ENCODE peak calls at places on chromosomes 6 and 20, in seven cellular contexts. F is H9, J is left ventricle myocardium inferior, P is testis, C is adrenal gland, D is coronary artery, V is hepatocyte. N is an unnamed sample.

GRCh38 chr6:157228421-157229218 is 94.7 kb downstream of the TMEM242 start:
- DNase-seq in J (no peak), C (no peak), V (no peak), D (no peak), P (no peak), F (no peak), N (no peak)

GRCh38 chr20:41174782-41175181 is 37.4 kb downstream of the PLCG1 start:
- DNase-seq in C (peak; percentile 12), V (no peak), F (peak; percentile 8), D (peak; percentile 74), J (peak; percentile 53), P (peak; percentile 44), N (no peak)

GRCh38 chr20:61436268-61436667 is 184.2 kb downstream of the CDH4 start:
- DNase-seq in C (no peak), P (no peak), F (no peak), V (no peak), J (no peak), D (no peak), N (no peak)

GRCh38 chr6:36848658-36849441 is 9.6 kb upstream of the CPNE5 start:
- DNase-seq in V (peak; percentile 83), F (peak; percentile 84), P (peak; percentile 94), C (no peak), J (peak; percentile 77), D (no peak), N (no peak)

GRCh38 chr6:82205793-82206425 is 41.6 kb downstream of the IBTK start:
- DNase-seq in F (no peak), C (no peak), D (no peak), P (no peak), J (no peak), V (peak; percentile 38), N (no peak)

GRCh38 chr6:151275121-151275520 is 35.4 kb downstream of the AKAP12 start:
- DNase-seq in J (no peak), D (no peak), P (no peak), F (no peak), V (no peak), C (no peak), N (no peak)

GRCh38 chr20:57425150-57426013 is 34.2 kb downstream of the RBM38 start:
- DNase-seq in D (no peak), F (peak; percentile 58), J (no peak), V (no peak), C (no peak), P (no peak), N (no peak)

GRCh38 chr6:6686748-6687601 is 98.5 kb downstream of the LY86 start:
- DNase-seq in V (peak; percentile 95), D (no peak), P (peak; percentile 91), J (peak; percentile 94), C (peak; percentile 99), F (peak; percentile 99), N (no peak)

GRCh38 chr6:40719671-40720374 is 132.7 kb upstream of the LRFN2 start:
- DNase-seq in F (peak; percentile 55), P (no peak), D (no peak), C (no peak), J (no peak), V (peak; percentile 55), N (no peak)

GRCh38 chr6:15268130-15268908 is 22.4 kb downstream of the JARID2 start:
- DNase-seq in P (no peak), V (no peak), C (no peak), D (no peak), J (no peak), F (peak; percentile 82), N (no peak)

GRCh38 chr6:92024071-92024470 is 1395.3 kb downstream of the EPHA7 start:
- DNase-seq in C (no peak), V (no peak), F (no peak), J (no peak), P (no peak), D (no peak), N (no peak)

GRCh38 chr6:98769546-98769945 is 64.8 kb upstream of the POU3F2 start:
- DNase-seq in V (peak; percentile 30), P (no peak), J (no peak), C (no peak), D (no peak), F (peak; percentile 46), N (no peak)

GRCh38 chr6:95670011-95670463 is 92.7 kb downstream of the MANEA start:
- DNase-seq in J (no peak), F (no peak), C (no peak), P (no peak), V (no peak), D (no peak), N (no peak)

GRCh38 chr6:20286968-20287565 is 74.8 kb upstream of the MBOAT1 start:
- DNase-seq in D (no peak), P (no peak), F (no peak), V (no peak), J (no peak), C (no peak), N (no peak)

GRCh38 chr6:49668083-49668511 is 31.5 kb upstream of the RHAG start:
- DNase-seq in P (no peak), C (no peak), V (peak; percentile 5), D (no peak), J (no peak), F (no peak), N (no peak)

GRCh38 chr6:38169826-38170526 is 350.4 kb downstream of the ZFAND3 start:
- DNase-seq in D (no peak), J (no peak), P (no peak), V (no peak), C (no peak), F (peak; percentile 71), N (no peak)

GRCh38 chr20:9025643-9026042 is 43.2 kb upstream of the PLCB4 start:
- DNase-seq in C (no peak), J (no peak), P (no peak), D (no peak), V (no peak), F (no peak), N (no peak)
- H3K27ac ChIP-seq in C (no peak overlapping the region), J (no peak overlapping the region), P (no peak overlapping the region), D (no peak overlapping the region), V (no peak overlapping the region), F (no peak overlapping the region), N (no peak overlapping the region)

GRCh38 chr6:158481612-158482473 is 78.0 kb upstream of the TMEM181 start:
- DNase-seq in D (no peak), V (no peak), P (no peak), J (no peak), F (no peak), C (no peak), N (no peak)
- H3K27ac ChIP-seq in D (no peak overlapping the region), V (no peak overlapping the region), P (no peak overlapping the region), J (no peak overlapping the region), F (no peak overlapping the region), C (no peak overlapping the region), N (no peak overlapping the region)

GRCh38 chr6:90484392-90484791 is 102.5 kb downstream of the MAP3K7 start:
- DNase-seq in P (no peak), D (no peak), J (no peak), F (no peak), C (no peak), V (no peak), N (no peak)

GRCh38 chr6:90483116-90483839 is 103.6 kb downstream of the MAP3K7 start:
- DNase-seq in P (no peak), J (no peak), C (no peak), F (no peak), V (no peak), D (no peak), N (no peak)

GRCh38 chr6:90483956-90484355 is 102.9 kb downstream of the MAP3K7 start:
- DNase-seq in V (no peak), J (no peak), P (no peak), C (no peak), F (no peak), D (no peak), N (no peak)

GRCh38 chr6:90484903-90485302 is 102.0 kb downstream of the MAP3K7 start:
- DNase-seq in C (no peak), D (no peak), F (no peak), V (no peak), J (no peak), P (no peak), N (no peak)

GRCh38 chr6:90485615-90486277 is 101.1 kb downstream of the MAP3K7 start:
- DNase-seq in J (no peak), P (no peak), C (no peak), D (no peak), V (no peak), F (no peak), N (no peak)
- H3K27ac ChIP-seq in J (no peak overlapping the region), P (no peak overlapping the region), C (no peak overlapping the region), D (no peak overlapping the region), V (no peak overlapping the region), F (no peak overlapping the region), N (no peak overlapping the region)

DNA sequence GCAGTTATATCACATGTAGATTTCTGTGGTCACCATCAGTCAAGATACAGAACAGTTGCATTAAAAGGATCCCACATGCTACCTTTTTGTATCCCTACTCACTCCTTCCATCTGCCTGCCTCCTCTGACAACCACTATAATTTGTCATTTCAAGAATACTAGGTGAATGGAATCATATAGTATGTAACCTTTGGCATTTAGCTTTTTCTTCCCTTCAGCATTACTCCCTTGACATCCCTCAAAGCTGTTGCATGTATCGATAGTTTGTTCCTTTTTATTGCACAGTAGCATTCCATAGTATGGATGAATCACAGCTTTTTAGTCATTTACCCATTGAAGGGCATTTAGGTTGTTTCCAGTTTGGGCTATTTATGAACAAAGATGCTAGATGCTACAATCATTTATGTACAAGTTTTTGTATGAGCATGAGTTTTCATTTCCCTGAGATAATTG is 26.1 kb downstream of the NCOA7 start:
- DNase-seq in J (no peak), V (no peak), F (no peak), C (no peak), D (no peak), P (no peak), N (no peak)
- H3K27ac ChIP-seq in J (no peak overlapping the region), V (peak overlapping the region; percentile 86), F (no peak overlapping the region), C (peak overlapping the region; percentile 84), D (no peak overlapping the region), P (no peak overlapping the region), N (no peak overlapping the region)

GRCh38 chr20:47682916-47683315 is 102.4 kb downstream of the SULF2 start:
- DNase-seq in V (no peak), J (no peak), P (no peak), C (no peak), F (no peak), D (no peak), N (no peak)
- H3K27ac ChIP-seq in V (no peak overlapping the region), J (peak overlapping the region; percentile 76), P (no peak overlapping the region), C (no peak overlapping the region), F (no peak overlapping the region), D (no peak overlapping the region), N (no peak overlapping the region)

DNA sequence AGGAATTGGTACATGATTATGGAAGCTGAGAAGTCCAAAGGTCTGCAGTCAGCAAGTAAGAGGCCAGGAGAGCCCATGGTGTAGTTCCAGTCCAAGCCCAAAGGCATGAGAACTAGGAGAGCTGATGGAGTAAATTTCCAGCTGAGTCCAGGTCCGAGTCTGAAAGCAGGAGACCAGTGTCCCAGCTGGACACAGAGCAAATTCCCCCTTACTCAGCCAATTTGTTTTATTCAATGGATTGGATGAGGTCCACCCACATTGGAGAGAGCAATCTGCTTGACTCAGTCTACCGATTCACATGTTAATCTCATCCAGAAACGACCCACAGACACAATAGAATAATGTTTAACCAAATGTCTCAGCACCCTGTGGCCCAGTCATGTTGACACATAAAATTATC is 14.9 kb downstream of the TMEM181 start:
- DNase-seq in P (no peak), F (no peak), J (no peak), C (no peak), D (no peak), V (no peak), N (no peak)
- H3K27ac ChIP-seq in P (no peak overlapping the region), F (no peak overlapping the region), J (no peak overlapping the region), C (no peak overlapping the region), D (no peak overlapping the region), V (no peak overlapping the region), N (no peak overlapping the region)